ENCODE peak calls at places on chromosomes 7 and 10, in ten cellular contexts. B is NCI-H2081 treated with DMSO at 0.1 percent for 48 hours; M is GM12865; O is NCI-H1105; S is endothelial cell; D is renal cortical epithelial cell; P is effector CD4-positive, alpha-beta T cell; N is activated T-cell treated with anti-CD3 and anti-CD28 coated beads, Interleukin-2, amount 50 U/mL, for 72 hours; A is NCI-H1930; J is fibroblast of villous mesenchyme. I is an unnamed sample.

GRCh38 chr10:35216303-35216905 is 89.8 kb downstream of the CREM start:
- DNase-seq in B (no peak), M (no peak), O (no peak), S (no peak), D (peak), P (no peak), N (no peak), A (no peak), J (no peak), I (no peak)

GRCh38 chr7:151992375-151992774 is 33.1 kb upstream of the GALNT11 start:
- DNase-seq in B (no peak), M (peak), O (no peak), S (peak), D (peak), P (peak), N (peak), A (peak), J (peak), I (peak)

GRCh38 chr7:150996289-150997074 is 5.7 kb downstream of the NOS3 start:
- DNase-seq in B (no peak), M (no peak), O (no peak), S (no peak), D (no peak), P (no peak), N (no peak), A (no peak), J (no peak), I (no peak)

GRCh38 chr7:155533827-155534690 is 12.3 kb downstream of the CNPY1 start:
- DNase-seq in B (no peak), M (peak), O (no peak), S (peak), D (no peak), P (no peak), N (peak), A (peak), J (peak), I (no peak)

GRCh38 chr10:11831520-11831951 is 8.4 kb downstream of the PROSER2 start:
- DNase-seq in B (no peak), M (no peak), O (no peak), S (no peak), D (no peak), P (no peak), N (no peak), A (no peak), J (no peak), I (no peak)

GRCh38 chr7:153432056-153432455 is 620.1 kb upstream of the DPP6 start:
- DNase-seq in B (no peak), M (no peak), O (no peak), S (no peak), D (no peak), P (no peak), N (no peak), A (no peak), J (no peak), I (no peak)

GRCh38 chr7:75950111-75950681 is 35.2 kb downstream of the POR start:
- DNase-seq in B (no peak), M (no peak), O (no peak), S (no peak), D (no peak), P (no peak), N (no peak), A (no peak), J (peak), I (no peak)

GRCh38 chr10:60413306-60414012 is 23.8 kb upstream of the ANK3 start:
- DNase-seq in B (no peak), M (no peak), O (no peak), S (no peak), D (peak), P (no peak), N (no peak), A (no peak), J (no peak), I (no peak)

GRCh38 chr10:110408203-110408871 is 89.4 kb upstream of the DUSP5 start:
- DNase-seq in B (no peak), M (peak), O (no peak), S (no peak), D (peak), P (no peak), N (no peak), A (no peak), J (peak), I (no peak)

GRCh38 chr10:71270301-71270777 is 48.7 kb upstream of the SLC29A3 start:
- DNase-seq in B (no peak), M (peak), O (peak), S (peak), D (peak), P (no peak), N (peak), A (peak), J (peak), I (no peak)

GRCh38 chr7:94401411-94401810 is 6.7 kb downstream of the COL1A2 start:
- DNase-seq in B (no peak), M (no peak), O (no peak), S (no peak), D (no peak), P (no peak), N (no peak), A (no peak), J (no peak), I (no peak)

GRCh38 chr10:89163265-89163995 is 43.7 kb downstream of the CH25H start:
- DNase-seq in B (no peak), M (peak), O (no peak), S (no peak), D (no peak), P (no peak), N (peak), A (no peak), J (peak), I (peak)

GRCh38 chr7:92461027-92462003 is 14.0 kb downstream of the GATAD1 start:
- DNase-seq in B (peak), M (peak), O (peak), S (peak), D (peak), P (no peak), N (peak), A (peak), J (peak), I (no peak)

GRCh38 chr10:16798571-16798970 is 18.7 kb downstream of the RSU1 start:
- DNase-seq in B (no peak), M (no peak), O (no peak), S (no peak), D (no peak), P (no peak), N (no peak), A (no peak), J (no peak), I (no peak)

GRCh38 chr7:134636008-134636449 is 10.6 kb upstream of the BPGM start:
- DNase-seq in B (no peak), M (peak), O (no peak), S (no peak), D (peak), P (no peak), N (no peak), A (no peak), J (peak), I (no peak)

GRCh38 chr7:119783799-119784198 is 489.2 kb upstream of the KCND2 start:
- DNase-seq in B (no peak), M (no peak), O (peak), S (no peak), D (peak), P (no peak), N (no peak), A (no peak), J (peak), I (no peak)